ENCODE peak calls at places on chromosomes 16 and 17, in six cellular contexts. One of them, this sample, is unnamed.

GRCh38 chr16:12586701-12587100 is 217.0 kb downstream of the CPPED1 start:
- DNase-seq in CD8-positive, alpha-beta T cell: no peak
- DNase-seq in right atrium auricular region: no peak
- DNase-seq in tibial artery: peak
- DNase-seq in endodermal cell: no peak
- DNase-seq in AG04450: no peak
- DNase-seq in this sample: no peak

GRCh38 chr17:19718041-19718612 is 1.7 kb upstream of the SLC47A2 start:
- DNase-seq in CD8-positive, alpha-beta T cell: no peak
- DNase-seq in endodermal cell: peak
- DNase-seq in AG04450: no peak
- DNase-seq in right atrium auricular region: no peak
- DNase-seq in tibial artery: no peak
- DNase-seq in this sample: no peak

GRCh38 chr16:31386157-31386984 is 6.8 kb upstream of the ITGAD start:
- DNase-seq in tibial artery: no peak
- DNase-seq in endodermal cell: peak
- DNase-seq in right atrium auricular region: no peak
- DNase-seq in AG04450: no peak
- DNase-seq in CD8-positive, alpha-beta T cell: no peak
- DNase-seq in this sample: no peak

GRCh38 chr17:11618861-11619566 is 20.7 kb downstream of the DNAH9 start:
- DNase-seq in tibial artery: no peak
- DNase-seq in endodermal cell: no peak
- DNase-seq in right atrium auricular region: no peak
- DNase-seq in AG04450: no peak
- DNase-seq in CD8-positive, alpha-beta T cell: no peak
- DNase-seq in this sample: peak

GRCh38 chr16:50802958-50803357 is 61.1 kb downstream of the CYLD start:
- DNase-seq in AG04450: no peak
- DNase-seq in tibial artery: no peak
- DNase-seq in endodermal cell: peak
- DNase-seq in CD8-positive, alpha-beta T cell: peak
- DNase-seq in right atrium auricular region: no peak
- DNase-seq in this sample: no peak

GRCh38 chr16:3285131-3285530 is 1.8 kb downstream of the ZNF263 start:
- DNase-seq in CD8-positive, alpha-beta T cell: peak
- DNase-seq in tibial artery: peak
- DNase-seq in endodermal cell: no peak
- DNase-seq in AG04450: no peak
- DNase-seq in right atrium auricular region: no peak
- DNase-seq in this sample: no peak

GRCh38 chr17:1947743-1948516 is 77.2 kb downstream of the RTN4RL1 start:
- DNase-seq in right atrium auricular region: no peak
- DNase-seq in CD8-positive, alpha-beta T cell: no peak
- DNase-seq in endodermal cell: no peak
- DNase-seq in AG04450: no peak
- DNase-seq in tibial artery: no peak
- DNase-seq in this sample: no peak

GRCh38 chr17:45353047-45353446 is 36.2 kb upstream of the MAP3K14 start:
- DNase-seq in tibial artery: no peak
- DNase-seq in endodermal cell: no peak
- DNase-seq in CD8-positive, alpha-beta T cell: no peak
- DNase-seq in right atrium auricular region: no peak
- DNase-seq in AG04450: no peak
- DNase-seq in this sample: no peak

GRCh38 chr16:50167603-50168002 is 14.5 kb downstream of the TENT4B start:
- DNase-seq in right atrium auricular region: no peak
- DNase-seq in AG04450: no peak
- DNase-seq in CD8-positive, alpha-beta T cell: no peak
- DNase-seq in tibial artery: no peak
- DNase-seq in endodermal cell: no peak
- DNase-seq in this sample: no peak

GRCh38 chr17:60766778-60767190 is 89.1 kb downstream of the BCAS3 start:
- DNase-seq in CD8-positive, alpha-beta T cell: no peak
- DNase-seq in AG04450: no peak
- DNase-seq in tibial artery: no peak
- DNase-seq in endodermal cell: peak
- DNase-seq in right atrium auricular region: no peak
- DNase-seq in this sample: no peak

GRCh38 chr17:35428229-35428628 is 4.1 kb downstream of the SLFN12 start:
- DNase-seq in tibial artery: no peak
- DNase-seq in CD8-positive, alpha-beta T cell: no peak
- DNase-seq in right atrium auricular region: no peak
- DNase-seq in AG04450: no peak
- DNase-seq in endodermal cell: no peak
- DNase-seq in this sample: no peak

GRCh38 chr17:13550291-13550690 is 51.4 kb downstream of the HS3ST3A1 start:
- DNase-seq in tibial artery: no peak
- DNase-seq in right atrium auricular region: no peak
- DNase-seq in AG04450: no peak
- DNase-seq in CD8-positive, alpha-beta T cell: no peak
- DNase-seq in endodermal cell: peak
- DNase-seq in this sample: no peak

GRCh38 chr16:24977673-24978065 is 37.5 kb downstream of the ARHGAP17 start:
- DNase-seq in AG04450: peak
- DNase-seq in CD8-positive, alpha-beta T cell: no peak
- DNase-seq in tibial artery: no peak
- DNase-seq in right atrium auricular region: no peak
- DNase-seq in endodermal cell: no peak
- DNase-seq in this sample: no peak

GRCh38 chr17:58245428-58246103 is 7.2 kb downstream of the LPO start:
- DNase-seq in AG04450: no peak
- DNase-seq in right atrium auricular region: peak
- DNase-seq in CD8-positive, alpha-beta T cell: no peak
- DNase-seq in tibial artery: no peak
- DNase-seq in endodermal cell: peak
- DNase-seq in this sample: no peak

GRCh38 chr17:82527893-82528292 is 8.4 kb downstream of the FOXK2 start:
- DNase-seq in tibial artery: no peak
- DNase-seq in right atrium auricular region: no peak
- DNase-seq in AG04450: no peak
- DNase-seq in CD8-positive, alpha-beta T cell: no peak
- DNase-seq in endodermal cell: no peak
- DNase-seq in this sample: no peak

GRCh38 chr16:65429504-65430149 is 307.8 kb upstream of the CDH11 start:
- DNase-seq in tibial artery: no peak
- DNase-seq in AG04450: no peak
- DNase-seq in right atrium auricular region: no peak
- DNase-seq in CD8-positive, alpha-beta T cell: no peak
- DNase-seq in endodermal cell: no peak
- DNase-seq in this sample: no peak

GRCh38 chr17:77419547-77420475 is 279.0 kb downstream of the SEC14L1 start:
- DNase-seq in AG04450: no peak
- DNase-seq in tibial artery: no peak
- DNase-seq in right atrium auricular region: no peak
- DNase-seq in endodermal cell: peak
- DNase-seq in CD8-positive, alpha-beta T cell: no peak
- DNase-seq in this sample: no peak

GRCh38 chr16:54398986-54399385 is 112.4 kb upstream of the IRX3 start:
- DNase-seq in right atrium auricular region: no peak
- DNase-seq in AG04450: no peak
- DNase-seq in endodermal cell: peak
- DNase-seq in CD8-positive, alpha-beta T cell: no peak
- DNase-seq in tibial artery: no peak
- DNase-seq in this sample: no peak

GRCh38 chr17:46141645-46142044 is 51.6 kb downstream of the KANSL1 start:
- DNase-seq in right atrium auricular region: no peak
- DNase-seq in endodermal cell: no peak
- DNase-seq in tibial artery: no peak
- DNase-seq in AG04450: no peak
- DNase-seq in CD8-positive, alpha-beta T cell: no peak
- DNase-seq in this sample: no peak

GRCh38 chr16:11359370-11359769 is 14.1 kb downstream of the RMI2 start:
- DNase-seq in endodermal cell: peak
- DNase-seq in CD8-positive, alpha-beta T cell: no peak
- DNase-seq in AG04450: peak
- DNase-seq in right atrium auricular region: no peak
- DNase-seq in tibial artery: no peak
- DNase-seq in this sample: peak

GRCh38 chr17:47990962-47991731 is 20.2 kb downstream of the CDK5RAP3 start:
- DNase-seq in tibial artery: no peak
- DNase-seq in CD8-positive, alpha-beta T cell: no peak
- DNase-seq in right atrium auricular region: no peak
- DNase-seq in AG04450: no peak
- DNase-seq in endodermal cell: peak
- DNase-seq in this sample: no peak

GRCh38 chr17:38604479-38605229 is 1.1 kb downstream of the SRCIN1 start:
- DNase-seq in endodermal cell: peak
- DNase-seq in AG04450: no peak
- DNase-seq in tibial artery: no peak
- DNase-seq in CD8-positive, alpha-beta T cell: no peak
- DNase-seq in right atrium auricular region: no peak
- DNase-seq in this sample: no peak

GRCh38 chr16:81401035-81401950 is 43.3 kb upstream of the CMIP start:
- DNase-seq in right atrium auricular region: peak
- DNase-seq in endodermal cell: no peak
- DNase-seq in AG04450: peak
- DNase-seq in CD8-positive, alpha-beta T cell: no peak
- DNase-seq in tibial artery: peak
- DNase-seq in this sample: no peak

DNA sequence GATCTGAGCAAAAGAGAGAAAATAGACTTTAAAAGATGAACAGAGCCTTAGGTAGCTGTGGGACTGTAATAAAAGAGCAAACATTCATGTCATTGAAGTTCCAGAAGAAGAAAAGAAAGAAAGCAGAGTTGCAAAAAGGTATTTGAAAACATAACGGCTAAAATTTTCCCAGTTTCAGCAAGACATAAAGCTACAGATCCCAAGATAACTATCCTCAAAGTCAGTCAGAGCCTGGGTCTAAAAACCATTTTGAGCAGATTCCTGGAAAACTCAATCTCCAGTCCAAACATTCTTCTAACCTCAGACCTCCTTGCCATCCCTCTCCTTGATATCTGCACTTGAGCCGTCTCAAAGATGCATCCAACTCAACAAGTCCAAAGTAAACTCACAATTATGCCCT is 20.9 kb upstream of the CD300E start:
- DNase-seq in tibial artery: no peak
- DNase-seq in endodermal cell: no peak
- DNase-seq in AG04450: no peak
- DNase-seq in right atrium auricular region: no peak
- DNase-seq in CD8-positive, alpha-beta T cell: no peak
- DNase-seq in this sample: no peak
- H3K4me3 ChIP-seq in tibial artery: no peak
- H3K4me3 ChIP-seq in endodermal cell: peak
- H3K4me3 ChIP-seq in AG04450: no peak
- H3K4me3 ChIP-seq in right atrium auricular region: no peak
- H3K4me3 ChIP-seq in CD8-positive, alpha-beta T cell: no peak
- H3K4me3 ChIP-seq in this sample: no peak

GRCh38 chr17:7825206-7825980 is 8.6 kb upstream of the KDM6B start:
- DNase-seq in endodermal cell: peak
- DNase-seq in AG04450: no peak
- DNase-seq in tibial artery: no peak
- DNase-seq in right atrium auricular region: no peak
- DNase-seq in CD8-positive, alpha-beta T cell: no peak
- DNase-seq in this sample: no peak
- TF ChIP-seq CTCF in endodermal cell: peak
- TF ChIP-seq CTCF in AG04450: no peak
- TF ChIP-seq CTCF in tibial artery: no peak
- TF ChIP-seq CTCF in right atrium auricular region: no peak
- TF ChIP-seq CTCF in CD8-positive, alpha-beta T cell: peak
- TF ChIP-seq CTCF in this sample: peak

GRCh38 chr17:17020821-17021193 is 21.4 kb upstream of the MPRIP start:
- DNase-seq in right atrium auricular region: no peak
- DNase-seq in CD8-positive, alpha-beta T cell: no peak
- DNase-seq in AG04450: no peak
- DNase-seq in tibial artery: no peak
- DNase-seq in endodermal cell: no peak
- DNase-seq in this sample: no peak

GRCh38 chr17:17018612-17019429 is 23.4 kb upstream of the MPRIP start:
- DNase-seq in tibial artery: no peak
- DNase-seq in AG04450: no peak
- DNase-seq in endodermal cell: peak
- DNase-seq in right atrium auricular region: no peak
- DNase-seq in CD8-positive, alpha-beta T cell: no peak
- DNase-seq in this sample: no peak

GRCh38 chr17:17019891-17020456 is 22.3 kb upstream of the MPRIP start:
- DNase-seq in endodermal cell: no peak
- DNase-seq in tibial artery: no peak
- DNase-seq in right atrium auricular region: no peak
- DNase-seq in AG04450: no peak
- DNase-seq in CD8-positive, alpha-beta T cell: no peak
- DNase-seq in this sample: no peak

GRCh38 chr17:17018021-17018441 is 24.2 kb upstream of the MPRIP start:
- DNase-seq in CD8-positive, alpha-beta T cell: no peak
- DNase-seq in AG04450: no peak
- DNase-seq in tibial artery: peak
- DNase-seq in endodermal cell: peak
- DNase-seq in right atrium auricular region: no peak
- DNase-seq in this sample: no peak

GRCh38 chr17:17019430-17019762 is 22.9 kb upstream of the MPRIP start:
- DNase-seq in tibial artery: no peak
- DNase-seq in right atrium auricular region: no peak
- DNase-seq in endodermal cell: peak
- DNase-seq in CD8-positive, alpha-beta T cell: no peak
- DNase-seq in AG04450: no peak
- DNase-seq in this sample: no peak
- H3K4me3 ChIP-seq in tibial artery: no peak
- H3K4me3 ChIP-seq in right atrium auricular region: no peak
- H3K4me3 ChIP-seq in endodermal cell: no peak
- H3K4me3 ChIP-seq in CD8-positive, alpha-beta T cell: no peak
- H3K4me3 ChIP-seq in AG04450: no peak
- H3K4me3 ChIP-seq in this sample: no peak

GRCh38 chr17:18194804-18195203 is 11.2 kb downstream of the ALKBH5 start:
- DNase-seq in CD8-positive, alpha-beta T cell: no peak
- DNase-seq in tibial artery: no peak
- DNase-seq in endodermal cell: no peak
- DNase-seq in AG04450: no peak
- DNase-seq in right atrium auricular region: no peak
- DNase-seq in this sample: no peak

GRCh38 chr17:18191071-18191667 is 7.5 kb downstream of the ALKBH5 start:
- DNase-seq in tibial artery: no peak
- DNase-seq in CD8-positive, alpha-beta T cell: no peak
- DNase-seq in AG04450: no peak
- DNase-seq in endodermal cell: no peak
- DNase-seq in right atrium auricular region: peak
- DNase-seq in this sample: no peak

GRCh38 chr17:18190629-18191028 is 7.0 kb downstream of the ALKBH5 start:
- DNase-seq in right atrium auricular region: no peak
- DNase-seq in AG04450: no peak
- DNase-seq in endodermal cell: no peak
- DNase-seq in CD8-positive, alpha-beta T cell: no peak
- DNase-seq in tibial artery: no peak
- DNase-seq in this sample: no peak

GRCh38 chr17:18194394-18194793 is 10.8 kb downstream of the ALKBH5 start:
- DNase-seq in endodermal cell: no peak
- DNase-seq in tibial artery: no peak
- DNase-seq in CD8-positive, alpha-beta T cell: no peak
- DNase-seq in AG04450: no peak
- DNase-seq in right atrium auricular region: no peak
- DNase-seq in this sample: no peak

DNA sequence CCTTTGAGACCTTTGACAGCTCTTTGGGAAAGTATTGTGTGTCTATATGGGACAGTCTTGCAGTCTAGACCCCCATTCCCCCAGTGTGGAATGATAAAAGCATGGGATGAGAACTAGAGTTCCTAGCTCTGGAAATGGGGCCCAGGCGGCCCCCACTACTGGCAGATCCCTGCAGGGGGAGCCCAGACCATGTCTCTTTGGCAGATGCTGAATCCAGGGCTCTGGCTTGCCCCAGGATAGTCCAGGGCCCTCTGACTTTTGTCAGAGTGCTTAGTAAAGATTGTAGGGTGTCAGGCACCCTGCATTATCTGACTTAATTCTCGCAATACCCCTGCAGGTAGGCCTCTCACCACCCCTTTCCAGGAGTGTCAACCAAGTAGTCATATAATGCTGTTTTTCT is 8.3 kb downstream of the ALKBH5 start:
- DNase-seq in right atrium auricular region: no peak
- DNase-seq in tibial artery: no peak
- DNase-seq in AG04450: no peak
- DNase-seq in endodermal cell: peak
- DNase-seq in CD8-positive, alpha-beta T cell: no peak
- DNase-seq in this sample: no peak
- TF ChIP-seq CTCF in right atrium auricular region: peak
- TF ChIP-seq CTCF in tibial artery: peak
- TF ChIP-seq CTCF in AG04450: peak
- TF ChIP-seq CTCF in endodermal cell: peak
- TF ChIP-seq CTCF in CD8-positive, alpha-beta T cell: peak
- TF ChIP-seq CTCF in this sample: peak